ENCODE peak calls at places on chromosomes 2 and 18, in six cellular contexts. J is cardiac muscle cell; G is effector memory CD4-positive, alpha-beta T cell; I is breast epithelium; K is heart left ventricle; V is bronchial epithelial cell. M is an unnamed sample. For H3K27me3, the result is how much of the 10 kb centered on the place peaks cover.

GRCh38 chr2:30265441-30266015 is 34.2 kb downstream of the LBH start:
- DNase-seq in I (no peak), J (peak), G (no peak), V (peak), K (no peak), M (no peak)

GRCh38 chr2:121196132-121196848 is 88.7 kb downstream of the TFCP2L1 start:
- DNase-seq in V (no peak), J (no peak), I (peak), K (no peak), G (no peak), M (no peak)

GRCh38 chr2:173751245-173751975 is 213.8 kb downstream of the SP3 start:
- DNase-seq in I (no peak), K (no peak), G (no peak), V (no peak), J (no peak), M (no peak)

GRCh38 chr18:74512321-74513053 is 16.3 kb downstream of the CNDP2 start:
- DNase-seq in J (no peak), I (no peak), G (no peak), V (no peak), K (no peak), M (no peak)

GRCh38 chr18:48230459-48231113 is 178.6 kb downstream of the ZBTB7C start:
- DNase-seq in V (peak), K (peak), J (peak), G (no peak), I (peak), M (no peak)

GRCh38 chr2:181106229-181106628 is 125.8 kb downstream of the UBE2E3 start:
- DNase-seq in K (no peak), I (no peak), V (no peak), J (no peak), G (no peak), M (no peak)

GRCh38 chr2:83516503-83516902 is 942.6 kb downstream of the SUCLG1 start:
- DNase-seq in K (no peak), G (no peak), I (no peak), V (no peak), J (no peak), M (no peak)

GRCh38 chr2:86441392-86441788 is 219 bp downstream of the KDM3A start:
- DNase-seq in J (no peak), V (no peak), I (no peak), G (no peak), K (no peak), M (no peak)

GRCh38 chr2:158953926-158954763 is 14.3 kb upstream of the TANC1 start:
- DNase-seq in G (no peak), K (peak), I (peak), V (peak), J (peak), M (no peak)

GRCh38 chr2:10471046-10471571 is 23.0 kb upstream of the ODC1 start:
- DNase-seq in G (no peak), K (no peak), J (no peak), V (no peak), I (peak), M (no peak)

GRCh38 chr2:33412920-33413319 is 63.5 kb upstream of the RASGRP3 start:
- DNase-seq in K (no peak), I (no peak), G (no peak), J (peak), V (peak), M (no peak)

GRCh38 chr18:31156831-31157763 is 5.6 kb downstream of the DSC1 start:
- DNase-seq in J (peak), I (no peak), V (peak), K (no peak), G (no peak), M (no peak)

GRCh38 chr18:376307-376706 is 108.5 kb upstream of the THOC1 start:
- DNase-seq in J (peak), I (no peak), K (no peak), G (no peak), V (no peak), M (no peak)

GRCh38 chr2:229748950-229749349 is 34.6 kb upstream of the DNER start:
- DNase-seq in K (no peak), J (no peak), G (no peak), I (no peak), V (no peak), M (no peak)

GRCh38 chr2:38443021-38443541 is 66.0 kb upstream of the ATL2 start:
- DNase-seq in K (no peak), V (peak), I (no peak), G (no peak), J (peak), M (no peak)

GRCh38 chr18:58754544-58755068 is 83.3 kb downstream of the MALT1 start:
- DNase-seq in V (no peak), J (no peak), I (no peak), K (peak), G (no peak), M (peak)

GRCh38 chr2:47905454-47906260 is 641 bp downstream of the FBXO11 start:
- DNase-seq in V (no peak), J (peak), K (peak), G (peak), I (peak), M (peak)

GRCh38 chr2:32291746-32292145 is 14.0 kb downstream of the YIPF4 start:
- DNase-seq in K (no peak), V (no peak), I (no peak), G (no peak), J (peak), M (no peak)

GRCh38 chr2:101450965-101451364 is 23.9 kb downstream of the RFX8 start:
- DNase-seq in K (no peak), G (no peak), I (no peak), J (no peak), V (no peak), M (no peak)

GRCh38 chr2:1091895-1092585 is 141.4 kb downstream of the SNTG2 start:
- DNase-seq in V (peak), K (no peak), I (no peak), J (no peak), G (no peak), M (no peak)

GRCh38 chr2:218995561-218995960 is 2.3 kb upstream of the CRYBA2 start:
- DNase-seq in I (no peak), J (no peak), V (no peak), G (no peak), K (no peak), M (no peak)

GRCh38 chr2:218995972-218996644 is 2.9 kb upstream of the CRYBA2 start:
- DNase-seq in J (peak), I (peak), K (peak), G (peak), V (peak), M (peak)

GRCh38 chr2:218997730-218998129 is 4.5 kb upstream of the CRYBA2 start:
- DNase-seq in J (no peak), K (no peak), I (no peak), G (no peak), V (no peak), M (no peak)

GRCh38 chr2:218998414-218999002 is 5.3 kb upstream of the CRYBA2 start:
- DNase-seq in V (peak), K (no peak), G (no peak), J (no peak), I (no peak), M (no peak)

DNA sequence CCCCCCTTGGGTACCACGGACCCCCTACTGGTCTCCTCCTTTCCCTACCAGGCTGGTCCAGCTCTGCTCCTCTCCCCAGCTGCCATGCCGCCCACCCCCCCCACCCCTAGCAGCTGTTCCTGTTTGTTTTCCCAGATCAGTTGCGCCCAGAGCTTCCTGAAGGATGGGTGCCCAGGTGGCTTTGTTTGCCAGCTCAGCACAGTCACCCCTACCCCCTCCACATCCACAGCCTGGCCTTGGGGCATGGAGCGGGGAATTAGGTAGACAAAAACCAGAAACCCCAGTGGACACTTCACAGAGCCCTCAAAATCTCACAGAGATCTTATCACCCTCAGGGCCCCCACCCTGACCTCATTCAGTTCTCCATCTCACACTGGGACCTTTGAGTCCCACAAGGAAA is 3.7 kb upstream of the CRYBA2 start:
- DNase-seq in I (no peak), K (no peak), G (no peak), V (no peak), J (no peak), M (no peak)
- H3K27me3 ChIP-seq in I (under half), K (half or more), G (half or more), V (under half), J (half or more), M (under half)

DNA sequence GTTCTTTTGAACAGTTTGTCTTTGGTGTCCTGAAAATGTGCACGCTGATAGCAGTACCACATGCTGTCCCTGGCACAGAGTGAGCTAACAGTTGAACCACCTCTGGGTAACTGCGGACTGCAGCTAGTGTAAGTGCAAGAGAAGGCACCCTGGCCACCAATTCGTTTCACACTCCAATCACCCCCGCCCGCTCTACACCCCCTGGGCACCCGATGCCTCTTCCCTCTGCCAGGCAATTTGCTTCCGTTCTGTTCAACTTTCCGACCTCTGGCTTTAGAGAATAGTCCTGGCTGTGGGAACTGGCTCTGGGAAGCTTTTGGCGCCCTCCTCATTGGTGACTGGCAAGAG is 1.4 kb downstream of the DOCK10 start:
- DNase-seq in K (no peak), G (no peak), V (no peak), J (no peak), I (no peak), M (no peak)
- H3K27me3 ChIP-seq in K (under half), G (under half), V (under half), J (half or more), I (under half), M (under half)

DNA sequence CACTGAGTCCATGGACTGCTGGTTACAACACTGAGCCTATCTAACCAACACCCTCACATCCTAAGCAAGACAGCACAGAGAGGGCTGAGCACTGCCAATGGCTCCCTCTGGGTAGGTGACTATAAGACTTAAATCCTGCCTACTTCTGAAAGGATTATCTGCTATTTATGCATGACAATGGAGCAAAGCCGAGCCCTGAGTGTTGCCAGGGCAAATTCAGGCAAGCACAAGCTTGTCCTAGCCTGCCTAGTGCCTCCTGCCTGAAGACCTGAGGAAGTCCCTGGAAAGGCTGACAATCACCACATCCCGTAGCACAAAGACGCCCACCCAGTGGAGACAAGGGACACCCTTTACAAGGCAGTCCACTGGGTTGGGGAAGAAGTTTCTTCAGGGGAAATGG is 129.7 kb downstream of the OSR1 start:
- DNase-seq in G (no peak), I (no peak), K (no peak), J (no peak), V (peak), M (no peak)
- H3K27me3 ChIP-seq in G (under half), I (under half), K (under half), J (under half), V (under half), M (under half)

DNA sequence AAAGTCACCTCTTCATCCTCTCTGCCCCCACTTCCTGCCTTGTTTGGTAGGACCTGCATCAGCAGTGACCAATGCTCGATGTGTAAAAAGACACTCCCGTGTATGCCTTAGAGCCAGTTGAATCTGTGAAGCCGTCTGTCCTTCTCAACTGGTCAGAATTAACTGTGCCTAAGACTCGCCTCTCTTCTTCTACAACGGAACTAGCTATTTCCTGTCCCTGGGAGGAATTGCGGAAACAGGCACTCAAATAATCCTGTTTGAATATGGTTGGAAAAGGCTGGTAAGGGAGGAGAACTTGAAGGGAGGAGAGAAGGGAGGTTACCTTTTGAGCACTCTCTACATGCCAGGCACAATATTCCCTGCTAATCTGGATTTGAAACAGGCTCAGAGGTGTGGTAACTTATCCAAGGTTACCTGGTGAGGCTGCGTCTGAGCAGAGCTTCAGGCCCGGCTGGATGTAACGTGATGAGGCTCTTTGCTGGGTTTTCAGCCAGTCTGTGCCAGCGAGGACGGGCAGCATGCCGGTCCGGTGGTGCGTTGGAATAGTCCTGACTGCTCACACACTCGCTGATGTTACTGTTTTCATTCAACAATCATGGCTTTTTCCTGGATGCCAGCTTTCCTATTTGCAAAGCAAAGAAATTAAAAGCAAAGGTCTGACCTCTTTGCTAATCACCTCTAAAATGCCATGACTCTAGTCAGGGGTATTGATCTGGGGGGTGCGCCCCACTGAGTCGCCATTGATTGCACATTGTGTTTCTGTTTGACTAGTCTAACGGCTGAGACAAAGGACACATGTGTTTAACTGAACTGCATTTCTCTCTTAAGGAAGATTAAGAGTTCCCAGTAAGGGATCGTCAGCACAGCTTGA is 126.9 kb downstream of the FAM168B start:
- DNase-seq in V (no peak), K (no peak), I (no peak), G (no peak), J (no peak), M (no peak)
- H3K27me3 ChIP-seq in V (under half), K (half or more), I (half or more), G (under half), J (half or more), M (under half)

GRCh38 chr2:220531216-220531615 is 903.8 kb downstream of the SLC4A3 start:
- DNase-seq in K (no peak), V (peak), I (no peak), G (no peak), J (no peak), M (no peak)
- H3K27me3 ChIP-seq in K (under half), V (under half), I (under half), G (under half), J (under half), M (under half)

GRCh38 chr2:104852161-104852689 is 1.7 kb upstream of the POU3F3 start:
- DNase-seq in K (no peak), V (no peak), G (no peak), J (no peak), I (no peak), M (no peak)
- H3K27me3 ChIP-seq in K (half or more), V (half or more), G (under half), J (half or more), I (half or more), M (under half)

GRCh38 chr2:216754812-216755211 is 59.5 kb upstream of the IGFBP5 start:
- DNase-seq in V (no peak), I (no peak), J (no peak), K (no peak), G (no peak), M (no peak)

GRCh38 chr2:216752855-216753505 is 57.6 kb upstream of the IGFBP5 start:
- DNase-seq in K (no peak), V (no peak), I (no peak), G (no peak), J (peak), M (no peak)

GRCh38 chr2:216757532-216757931 is 62.2 kb upstream of the IGFBP5 start:
- DNase-seq in K (no peak), V (no peak), G (no peak), I (no peak), J (no peak), M (no peak)

GRCh38 chr2:216758431-216759155 is 63.2 kb upstream of the IGFBP5 start:
- DNase-seq in I (no peak), V (no peak), K (no peak), J (no peak), G (no peak), M (no peak)

GRCh38 chr2:216756435-216756834 is 61.1 kb upstream of the IGFBP5 start:
- DNase-seq in I (no peak), K (no peak), V (no peak), J (no peak), G (no peak), M (no peak)
- H3K27me3 ChIP-seq in I (under half), K (under half), V (under half), J (under half), G (under half), M (under half)

GRCh38 chr2:127422631-127423475 is 4.6 kb downstream of the PROC start:
- DNase-seq in G (no peak), I (no peak), V (no peak), J (no peak), K (no peak), M (no peak)

GRCh38 chr2:127420039-127420864 is 2.0 kb downstream of the PROC start:
- DNase-seq in J (no peak), I (no peak), V (no peak), G (no peak), K (no peak), M (no peak)

GRCh38 chr2:127421116-127421800 is 3.0 kb downstream of the PROC start:
- DNase-seq in I (no peak), V (no peak), G (no peak), K (no peak), J (no peak), M (no peak)

GRCh38 chr2:127423476-127423840 is 5.2 kb downstream of the PROC start:
- DNase-seq in I (no peak), G (no peak), V (peak), K (no peak), J (no peak), M (no peak)

GRCh38 chr2:127421871-127422618 is 3.8 kb downstream of the PROC start:
- DNase-seq in K (no peak), G (no peak), J (no peak), I (no peak), V (no peak), M (no peak)
- H3K27me3 ChIP-seq in K (under half), G (under half), J (half or more), I (under half), V (under half), M (under half)

GRCh38 chr2:129443235-129443884 is 536.1 kb upstream of the RAB6C start:
- DNase-seq in I (no peak), G (no peak), K (no peak), J (no peak), V (no peak), M (no peak)

GRCh38 chr2:129441610-129442009 is 537.9 kb upstream of the RAB6C start:
- DNase-seq in K (no peak), I (no peak), V (no peak), J (no peak), G (no peak), M (no peak)

GRCh38 chr2:129439686-129440302 is 539.7 kb upstream of the RAB6C start:
- DNase-seq in J (no peak), K (no peak), I (no peak), V (no peak), G (no peak), M (no peak)

DNA sequence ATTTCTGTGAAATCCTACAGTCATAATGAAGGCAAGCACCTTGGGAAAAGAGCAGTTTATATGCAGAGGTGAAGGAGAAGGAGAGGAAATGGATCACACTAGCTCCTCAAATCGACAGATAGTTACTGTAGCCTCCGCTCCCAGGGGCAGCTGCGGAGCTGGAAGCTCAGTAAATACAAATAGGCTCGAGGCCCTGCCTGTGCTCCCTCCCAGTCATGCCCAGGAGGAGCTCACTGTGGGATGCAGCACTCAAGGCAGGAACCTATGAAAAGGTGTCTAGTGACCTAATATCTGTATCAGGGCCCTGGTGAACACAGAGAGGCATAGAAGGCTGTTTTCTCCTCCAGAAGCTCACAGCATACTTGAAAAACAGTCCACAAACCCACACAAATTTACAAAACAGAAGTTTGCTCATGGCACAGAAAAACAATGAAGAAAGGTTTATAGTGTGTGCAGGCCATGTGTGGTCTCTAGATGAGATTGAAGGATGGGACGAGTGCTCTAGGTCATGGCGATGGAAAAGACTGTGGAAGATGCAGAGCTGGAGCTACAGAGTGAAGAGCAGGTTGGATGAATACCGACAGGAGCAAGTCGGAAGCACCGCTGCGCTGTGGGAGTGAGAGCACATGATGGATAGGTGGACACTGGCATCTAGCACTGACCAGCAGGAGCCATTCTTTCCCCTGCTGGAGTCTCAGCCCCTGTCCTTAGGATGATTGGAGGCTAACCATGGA is 534.9 kb upstream of the RAB6C start:
- DNase-seq in I (no peak), G (no peak), V (no peak), K (no peak), J (no peak), M (no peak)
- H3K27me3 ChIP-seq in I (under half), G (under half), V (under half), K (under half), J (under half), M (under half)